ENCODE peak calls at places on chromosomes 4 and X, in nine cellular contexts. J, F, S, Z, U, X, K, O and I are unnamed samples.

GRCh38 chrX:40244980-40245379 is 147.2 kb upstream of the BCOR start:
- DNase-seq in J (peak; percentile 48), F (no peak), S (no peak), Z (no peak), U (no peak), X (peak; percentile 82), K (no peak), O (peak; percentile 14), I (no peak)

GRCh38 chr4:121656269-121656641 is 40.5 kb downstream of the ANXA5 start:
- DNase-seq in J (peak; percentile 53), F (peak; percentile 22), S (peak; percentile 29), Z (no peak), U (peak; percentile 46), X (peak; percentile 84), K (peak; percentile 46), O (peak; percentile 79), I (no peak)

GRCh38 chr4:148090503-148091476 is 351.4 kb downstream of the NR3C2 start:
- DNase-seq in J (no peak), F (no peak), S (no peak), Z (no peak), U (no peak), X (no peak), K (no peak), O (no peak), I (no peak)

GRCh38 chr4:140704392-140704955 is 51.7 kb downstream of the TBC1D9 start:
- DNase-seq in J (no peak), F (no peak), S (no peak), Z (no peak), U (no peak), X (no peak), K (no peak), O (no peak), I (no peak)

GRCh38 chrX:113192418-113192817 is 351.8 kb upstream of the AMOT start:
- DNase-seq in J (no peak), F (no peak), S (no peak), Z (no peak), U (no peak), X (no peak), K (no peak), O (no peak), I (no peak)

GRCh38 chr4:52234539-52235174 is 183.6 kb downstream of the SPATA18 start:
- DNase-seq in J (no peak), F (no peak), S (no peak), Z (no peak), U (no peak), X (peak; percentile 61), K (peak; percentile 17), O (peak; percentile 37), I (no peak)

GRCh38 chr4:4643306-4643705 is 101.5 kb upstream of the STX18 start:
- DNase-seq in J (no peak), F (no peak), S (no peak), Z (no peak), U (no peak), X (no peak), K (no peak), O (no peak), I (no peak)

GRCh38 chr4:2066011-2066551 is 7.0 kb downstream of the NAT8L start:
- DNase-seq in J (no peak), F (no peak), S (no peak), Z (no peak), U (no peak), X (no peak), K (no peak), O (no peak), I (no peak)

GRCh38 chrX:57104406-57104805 is 16.9 kb downstream of the SPIN2B start:
- DNase-seq in J (no peak), F (no peak), S (no peak), Z (no peak), U (no peak), X (no peak), K (no peak), O (no peak), I (no peak)

GRCh38 chr4:80078361-80079092 is 5.5 kb upstream of the ANTXR2 start:
- DNase-seq in J (no peak), F (no peak), S (no peak), Z (no peak), U (no peak), X (no peak), K (no peak), O (no peak), I (no peak)

GRCh38 chr4:88616275-88616996 is 24.2 kb downstream of the HERC3 start:
- DNase-seq in J (no peak), F (no peak), S (no peak), Z (no peak), U (no peak), X (peak; percentile 83), K (no peak), O (peak; percentile 77), I (no peak)
- H3K4me1 ChIP-seq in J (peaks cover 14% of the 10 kb centered on the region), F (peaks cover 35% of the 10 kb centered on the region), S (no peaks in the 10 kb centered on the region), Z (peaks cover 20% of the 10 kb centered on the region), U (no peaks in the 10 kb centered on the region), X (peaks cover 14% of the 10 kb centered on the region), K (peaks cover 4% of the 10 kb centered on the region), O (peaks cover 11% of the 10 kb centered on the region), I (peaks cover 73% of the 10 kb centered on the region)

GRCh38 chr4:119037709-119038463 is 97.7 kb upstream of the MYOZ2 start:
- DNase-seq in J (no peak), F (no peak), S (no peak), Z (no peak), U (no peak), X (peak; percentile 54), K (no peak), O (no peak), I (no peak)

GRCh38 chr4:119032921-119033685 is 102.5 kb upstream of the MYOZ2 start:
- DNase-seq in J (no peak), F (no peak), S (no peak), Z (no peak), U (peak; percentile 55), X (no peak), K (no peak), O (no peak), I (no peak)

GRCh38 chr4:119031218-119031617 is 104.4 kb upstream of the MYOZ2 start:
- DNase-seq in J (no peak), F (no peak), S (no peak), Z (no peak), U (no peak), X (no peak), K (no peak), O (no peak), I (no peak)

GRCh38 chr4:119035941-119036737 is 99.5 kb upstream of the MYOZ2 start:
- DNase-seq in J (no peak), F (no peak), S (no peak), Z (no peak), U (no peak), X (no peak), K (no peak), O (peak; percentile 51), I (no peak)

DNA sequence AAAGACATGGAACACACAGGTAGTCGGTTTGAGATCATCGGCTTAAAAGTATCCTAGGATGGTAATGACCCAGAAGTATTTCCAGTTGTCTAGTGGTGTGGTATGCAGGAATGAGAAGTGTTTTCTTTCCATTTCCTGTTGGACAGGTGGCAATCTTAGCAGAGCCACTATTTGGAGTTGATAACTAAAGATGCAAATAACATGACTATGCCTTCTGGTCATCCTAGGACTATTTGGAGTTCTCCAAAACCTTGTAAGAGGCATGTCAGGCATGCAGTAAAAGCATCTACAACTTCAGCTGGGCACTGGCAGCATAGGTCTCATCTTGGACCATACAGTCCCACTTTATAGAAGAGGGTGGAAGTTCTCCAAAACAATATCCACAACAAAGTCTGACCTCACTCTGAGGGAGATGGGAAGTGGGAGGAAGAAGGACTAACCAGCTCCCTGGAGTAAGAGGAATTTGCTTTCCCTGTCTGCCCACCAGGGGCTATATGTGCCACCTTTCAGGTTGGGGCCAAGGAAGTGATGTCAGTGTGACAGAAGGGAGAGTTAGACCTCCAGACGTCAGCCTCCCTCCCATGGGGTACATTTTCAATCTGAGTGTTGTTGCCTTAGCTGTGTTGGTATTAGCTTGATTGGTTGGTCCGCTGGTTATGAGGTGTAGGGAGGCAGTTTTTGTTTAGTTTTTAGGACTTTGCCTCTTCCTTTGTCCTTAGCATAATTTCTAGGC is 101.2 kb upstream of the MYOZ2 start:
- DNase-seq in J (peak; percentile 26), F (no peak), S (no peak), Z (no peak), U (no peak), X (no peak), K (no peak), O (no peak), I (no peak)
- H3K4me3 ChIP-seq in J (no peak overlapping the region), F (no peak overlapping the region), S (no peak overlapping the region), Z (no peak overlapping the region), U (no peak overlapping the region), X (no peak overlapping the region), K (no peak overlapping the region), O (no peak overlapping the region), I (no peak overlapping the region)

DNA sequence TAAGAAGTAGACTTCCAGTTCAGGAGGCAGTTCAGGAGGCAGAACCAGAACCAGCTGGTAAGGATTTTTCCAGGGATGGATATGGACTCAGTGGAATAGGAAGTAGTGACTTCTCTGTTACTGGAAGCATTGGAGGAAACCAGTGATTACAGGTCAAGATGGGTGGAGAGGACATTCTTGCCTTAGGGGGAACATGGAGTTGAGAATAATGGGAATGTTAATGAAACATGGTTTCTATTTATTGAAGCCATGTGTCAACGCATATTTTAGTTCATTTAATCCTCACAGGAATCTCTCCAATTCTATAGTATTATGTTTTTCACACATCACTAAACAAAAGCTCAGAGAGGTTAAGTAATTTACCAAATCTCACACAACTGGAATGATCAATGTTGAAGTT is 70.2 kb upstream of the KIT start:
- DNase-seq in J (no peak), F (no peak), S (no peak), Z (no peak), U (no peak), X (no peak), K (no peak), O (no peak), I (no peak)
- H3K27ac ChIP-seq in J (no peak overlapping the region), F (no peak overlapping the region), S (no peak overlapping the region), Z (no peak overlapping the region), U (no peak overlapping the region), X (no peak overlapping the region), K (no peak overlapping the region), O (no peak overlapping the region), I (no peak overlapping the region)

DNA sequence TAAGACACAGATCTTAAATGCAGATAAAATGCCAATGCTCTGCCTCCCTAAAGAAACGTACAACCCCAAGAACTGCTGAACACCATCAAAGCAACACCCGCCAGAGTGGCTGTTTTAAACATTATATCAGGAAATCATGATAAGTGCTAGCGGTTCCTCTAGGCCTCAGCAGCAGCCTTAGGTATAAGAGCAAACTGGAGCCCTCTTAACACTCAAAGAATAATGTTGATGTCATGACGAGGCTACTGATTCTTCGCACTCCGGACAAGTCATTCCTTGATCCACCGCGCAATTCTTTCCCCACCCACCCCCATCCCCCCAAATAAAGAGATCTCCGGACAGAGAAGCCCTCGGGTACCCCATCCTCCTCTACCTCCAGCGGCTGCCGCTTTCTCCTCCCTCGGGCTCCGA is 507 bp downstream of the LIN54 start:
- DNase-seq in J (no peak), F (no peak), S (no peak), Z (no peak), U (peak; percentile 30), X (peak; percentile 40), K (no peak), O (peak; percentile 46), I (no peak)
- H3K4me1 ChIP-seq in J (peaks cover 8% of the 10 kb centered on the region), F (peaks cover 23% of the 10 kb centered on the region), S (no peaks in the 10 kb centered on the region), Z (peaks cover 22% of the 10 kb centered on the region), U (peaks cover 15% of the 10 kb centered on the region), X (no peaks in the 10 kb centered on the region), K (peaks cover 8% of the 10 kb centered on the region), O (no peaks in the 10 kb centered on the region), I (peaks cover 29% of the 10 kb centered on the region)

GRCh38 chrX:115948018-115948923 is 222.3 kb upstream of the AGTR2 start:
- DNase-seq in J (no peak), F (peak; percentile 65), S (no peak), Z (no peak), U (peak; percentile 42), X (no peak), K (no peak), O (peak; percentile 8), I (no peak)
- H3K4me3 ChIP-seq in J (no peak overlapping the region), F (no peak overlapping the region), S (no peak overlapping the region), Z (no peak overlapping the region), U (no peak overlapping the region), X (no peak overlapping the region), K (no peak overlapping the region), O (no peak overlapping the region), I (no peak overlapping the region)

GRCh38 chrX:130878350-130879341 is 24.4 kb downstream of the ENOX2 start:
- DNase-seq in J (no peak), F (peak; percentile 67), S (no peak), Z (no peak), U (no peak), X (peak; percentile 93), K (no peak), O (peak; percentile 85), I (no peak)
- H3K27ac ChIP-seq in J (no peak overlapping the region), F (no peak overlapping the region), S (no peak overlapping the region), Z (no peak overlapping the region), U (no peak overlapping the region), X (no peak overlapping the region), K (no peak overlapping the region), O (no peak overlapping the region), I (no peak overlapping the region)